ENCODE peak calls at places on chromosomes 1 and 21, in seven cellular contexts. C, D, V, Z, L, K and P are unnamed samples.

GRCh38 chr1:3992103-3992556 is 92.1 kb upstream of the C1orf174 start:
- DNase-seq in V (no peak), C (no peak), L (no peak), Z (no peak), K (no peak), D (no peak), P (no peak)

GRCh38 chr1:1371354-1371740 is 3.7 kb downstream of the AURKAIP1 start:
- DNase-seq in V (no peak), D (no peak), C (peak), L (no peak), K (no peak), Z (no peak), P (no peak)

GRCh38 chr1:18643154-18644012 is 12.7 kb downstream of the PAX7 start:
- DNase-seq in D (no peak), K (no peak), C (no peak), L (no peak), Z (no peak), V (no peak), P (no peak)

GRCh38 chr1:58816072-58816746 is 32.4 kb upstream of the JUN start:
- DNase-seq in V (peak), D (peak), Z (peak), C (peak), L (peak), K (peak), P (peak)

GRCh38 chr1:236502972-236503639 is 20.7 kb upstream of the LGALS8 start:
- DNase-seq in K (peak), V (peak), L (peak), Z (peak), D (peak), C (no peak), P (peak)

GRCh38 chr1:174828264-174828663 is 171.5 kb upstream of the CACYBP start:
- DNase-seq in Z (no peak), D (no peak), K (no peak), C (no peak), V (no peak), L (no peak), P (no peak)

GRCh38 chr21:42538479-42539275 is 25.0 kb downstream of the SLC37A1 start:
- DNase-seq in V (no peak), C (no peak), Z (no peak), K (no peak), D (no peak), L (no peak), P (no peak)

GRCh38 chr1:8343464-8344001 is 25.6 kb downstream of the SLC45A1 start:
- DNase-seq in Z (peak), V (peak), C (no peak), D (peak), K (peak), L (peak), P (peak)

GRCh38 chr21:26072891-26073615 is 97.5 kb downstream of the APP start:
- DNase-seq in K (no peak), D (peak), L (no peak), V (no peak), Z (no peak), C (no peak), P (no peak)

GRCh38 chr21:26843912-26844257 is 1.3 kb downstream of the ADAMTS1 start:
- DNase-seq in K (no peak), D (no peak), C (no peak), L (no peak), V (no peak), Z (no peak), P (no peak)

GRCh38 chr21:35982717-35983116 is 77.6 kb downstream of the SETD4 start:
- DNase-seq in Z (no peak), V (no peak), K (no peak), C (no peak), D (no peak), L (no peak), P (no peak)

GRCh38 chr1:193614817-193615216 is 428.4 kb upstream of the B3GALT2 start:
- DNase-seq in V (no peak), K (no peak), C (peak), D (peak), Z (no peak), L (no peak), P (no peak)